ENCODE peak calls at places on chromosomes 12 and 14, in seven cellular contexts. V is HAP-1, P is lung, Y is PC-3, Q is A549, A is left lung, T is fibroblast of lung. E is an unnamed sample. For H3K4me1, the result is how much of the 10 kb centered on the place peaks cover.

GRCh38 chr12:104292872-104293794 is 10.4 kb upstream of the EID3 start:
- DNase-seq in V (no peak), T (peak), Q (no peak), Y (peak), P (no peak), A (no peak), E (no peak)

GRCh38 chr12:7075931-7076330 is 15.4 kb downstream of the C1S start:
- DNase-seq in Q (no peak), Y (no peak), T (peak), A (no peak), V (no peak), P (no peak), E (no peak)

GRCh38 chr12:76183459-76184186 is 99.1 kb upstream of the NAP1L1 start:
- DNase-seq in A (no peak), P (peak), Q (peak), T (peak), Y (peak), V (no peak), E (no peak)

GRCh38 chr14:88233915-88234314 is 89.2 kb downstream of the KCNK10 start:
- DNase-seq in T (no peak), V (peak), Y (no peak), A (no peak), P (no peak), Q (no peak), E (no peak)

GRCh38 chr12:94561943-94562411 is 88.4 kb downstream of the TMCC3 start:
- DNase-seq in Q (no peak), A (no peak), Y (peak), P (no peak), T (peak), V (no peak), E (no peak)

GRCh38 chr12:98543701-98544100 is 28.3 kb downstream of the TMPO start:
- DNase-seq in Y (no peak), V (no peak), Q (no peak), T (no peak), P (no peak), A (no peak), E (no peak)

GRCh38 chr12:90622431-90622830 is 332.5 kb downstream of the CCER1 start:
- DNase-seq in V (no peak), T (peak), A (no peak), Q (no peak), P (no peak), Y (no peak), E (no peak)

GRCh38 chr12:124548854-124549378 is 18.5 kb downstream of the NCOR2 start:
- DNase-seq in Q (no peak), V (no peak), A (peak), T (peak), P (peak), Y (no peak), E (no peak)

GRCh38 chr12:27524839-27525238 is 833 bp downstream of the PPFIBP1 start:
- DNase-seq in A (no peak), V (peak), Q (peak), P (no peak), T (no peak), Y (peak), E (no peak)

GRCh38 chr14:26773906-26774593 is 176.2 kb upstream of the NOVA1 start:
- DNase-seq in P (no peak), Q (no peak), Y (peak), T (peak), A (no peak), V (no peak), E (no peak)

GRCh38 chr14:53501361-53502320 is 348.5 kb upstream of the DDHD1 start:
- DNase-seq in T (peak), Q (no peak), A (no peak), Y (no peak), P (no peak), V (no peak), E (no peak)

GRCh38 chr12:116266220-116266619 is 11.3 kb downstream of the MED13L start:
- DNase-seq in V (peak), A (no peak), Q (peak), Y (no peak), P (no peak), T (peak), E (no peak)
- H3K4me1 ChIP-seq in V (half or more), A (under half), Q (half or more), Y (under half), P (under half), T (under half), E (half or more)

DNA sequence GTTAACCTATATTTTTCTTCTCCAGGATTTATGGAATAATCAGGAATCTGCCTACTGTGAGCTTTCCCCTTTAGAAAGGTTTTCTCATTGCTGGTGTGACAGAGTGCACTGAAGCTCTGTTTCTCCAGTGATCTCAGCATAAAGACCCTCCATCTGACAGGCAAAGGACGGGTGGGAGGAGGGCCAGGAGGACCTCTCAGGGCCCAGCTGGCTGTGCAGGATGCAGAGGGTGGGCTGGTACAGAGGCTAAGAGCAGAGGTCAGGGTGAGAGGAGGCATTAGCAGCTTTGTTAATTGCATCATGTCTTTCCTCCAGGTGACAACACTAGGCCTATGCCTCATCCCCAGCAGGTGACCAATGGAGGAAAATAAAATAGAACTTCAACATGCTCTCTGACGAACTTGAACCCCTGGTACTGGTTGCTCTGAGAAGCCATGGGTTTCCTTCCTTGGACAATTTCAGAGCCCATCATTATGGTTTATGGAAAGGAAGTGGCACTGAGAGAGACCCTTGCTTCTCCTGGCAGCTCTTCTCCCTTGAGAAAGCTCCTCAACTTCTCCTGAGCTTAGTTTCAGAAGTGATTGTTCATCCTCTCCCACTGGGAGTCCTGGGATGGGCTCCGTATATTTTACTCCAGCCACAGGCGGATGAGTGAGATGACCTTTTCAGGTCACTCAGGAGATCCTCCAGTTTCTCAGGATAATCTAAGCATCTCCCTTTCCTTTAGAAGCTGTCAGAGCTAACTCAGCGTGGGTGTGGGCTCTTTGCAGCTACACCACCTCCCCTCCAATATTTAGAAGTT is 45.8 kb upstream of the ATP23 start:
- DNase-seq in Y (no peak), P (no peak), V (no peak), A (no peak), Q (no peak), T (no peak), E (no peak)
- H3K4me3 ChIP-seq in Y (no peak), P (no peak), V (no peak), A (peak), Q (no peak), T (peak), E (peak)

GRCh38 chr12:93137656-93138612 is 208.8 kb upstream of the EEA1 start:
- DNase-seq in Q (peak), V (no peak), Y (peak), T (peak), P (no peak), A (no peak), E (no peak)
- H3K4me1 ChIP-seq in Q (under half), V (under half), Y (half or more), T (under half), P (under half), A (under half), E (under half)

GRCh38 chr14:91496790-91497189 is 13.3 kb downstream of the PPP4R3A start:
- DNase-seq in Y (no peak), P (no peak), A (no peak), Q (no peak), T (no peak), V (no peak), E (no peak)
- H3K4me3 ChIP-seq in Y (no peak), P (no peak), A (no peak), Q (no peak), T (no peak), V (no peak), E (no peak)

DNA sequence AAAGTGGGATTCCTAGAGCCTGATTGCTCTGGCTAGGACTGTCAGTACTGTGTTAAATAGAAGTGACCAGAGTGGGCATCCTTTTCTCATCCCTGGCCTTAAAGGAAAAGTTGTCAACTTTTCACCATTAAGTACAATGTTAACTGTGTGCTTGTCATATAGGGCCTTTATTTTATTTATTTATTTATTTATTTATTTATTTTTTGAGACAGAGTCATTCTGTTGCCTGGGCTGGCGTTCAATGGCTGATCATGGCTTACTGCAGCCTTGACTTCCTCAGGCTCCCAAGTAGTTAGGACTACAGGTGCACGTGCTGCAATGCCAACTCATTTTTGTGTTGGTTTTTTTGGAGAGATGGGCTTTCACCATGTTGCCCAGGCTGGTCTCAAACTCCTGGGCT is 11.6 kb downstream of the SH2B3 start:
- DNase-seq in A (no peak), Y (no peak), P (no peak), T (no peak), V (no peak), Q (no peak), E (no peak)
- H3K4me1 ChIP-seq in A (under half), Y (under half), P (under half), T (under half), V (under half), Q (under half), E (under half)

DNA sequence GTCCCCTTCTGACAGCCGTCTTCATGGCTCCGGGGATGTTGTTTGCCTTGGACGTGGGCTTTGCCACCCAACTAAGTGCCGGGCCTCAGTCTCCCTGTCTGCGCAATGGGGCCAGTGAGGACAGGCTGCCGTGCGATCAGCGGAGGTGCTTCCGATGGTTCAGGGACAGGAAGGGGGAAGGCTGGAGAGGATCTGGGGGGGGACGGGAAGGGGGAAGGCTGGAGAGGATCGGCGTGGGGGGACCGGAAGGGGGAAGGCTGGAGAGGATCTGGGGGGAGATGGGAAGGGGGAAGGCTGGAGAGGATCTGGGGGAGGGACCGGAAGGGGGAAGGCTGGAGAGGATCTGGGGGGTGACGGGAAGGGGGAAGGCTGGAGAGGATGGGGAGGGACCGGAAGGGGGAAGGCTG is 3.4 kb downstream of the MMP17 start:
- DNase-seq in T (peak), Q (no peak), V (no peak), Y (peak), P (no peak), A (no peak), E (no peak)
- H3K4me3 ChIP-seq in T (peak), Q (peak), V (no peak), Y (peak), P (no peak), A (peak), E (peak)

GRCh38 chr12:117071009-117071408 is 28.2 kb downstream of the TESC start:
- DNase-seq in V (no peak), P (no peak), A (no peak), Y (no peak), Q (no peak), T (no peak), E (no peak)

GRCh38 chr12:117072106-117072505 is 27.1 kb downstream of the TESC start:
- DNase-seq in Q (no peak), A (peak), Y (no peak), P (no peak), T (no peak), V (no peak), E (no peak)

GRCh38 chr12:117073611-117074010 is 25.6 kb downstream of the TESC start:
- DNase-seq in Q (no peak), V (no peak), T (no peak), A (peak), Y (no peak), P (no peak), E (no peak)

GRCh38 chr12:117069926-117070900 is 29.0 kb downstream of the TESC start:
- DNase-seq in A (peak), P (no peak), T (no peak), Y (no peak), Q (no peak), V (no peak), E (no peak)

DNA sequence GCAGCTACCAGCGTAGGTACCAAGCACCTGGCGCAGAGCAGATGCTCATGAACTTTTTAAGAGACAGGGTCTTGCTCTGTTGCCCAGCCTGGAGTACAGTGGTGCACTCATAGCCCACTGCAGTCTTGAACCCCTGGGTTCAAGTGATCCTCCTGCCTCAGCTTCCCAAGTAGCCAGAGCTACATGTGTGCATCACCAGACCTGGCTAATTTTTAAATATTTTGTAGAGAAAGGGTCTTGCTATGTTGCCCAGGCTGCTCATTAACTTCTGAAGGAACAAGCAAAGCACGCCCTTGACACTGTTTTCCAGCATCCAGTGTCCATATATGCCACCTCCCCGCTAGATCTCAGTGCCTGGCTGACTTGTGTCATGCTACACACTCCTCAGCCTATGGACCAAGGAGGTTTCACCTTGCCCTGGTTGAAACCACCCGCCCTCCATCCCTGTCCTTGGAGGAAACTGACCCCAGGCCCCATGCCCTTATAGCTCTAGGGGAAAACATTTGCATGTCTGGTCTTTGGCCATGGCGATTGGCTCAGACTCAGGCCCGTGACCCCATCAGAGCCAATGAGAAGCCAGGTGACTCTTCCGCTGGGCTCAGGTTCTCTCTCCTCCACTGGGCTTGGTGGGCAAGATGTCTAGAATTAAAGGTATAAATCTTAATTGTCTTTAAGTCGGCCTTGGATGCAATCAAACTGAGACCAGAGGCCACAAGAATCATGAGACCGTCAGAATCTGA is 26.3 kb downstream of the TESC start:
- DNase-seq in P (no peak), Q (no peak), Y (no peak), V (no peak), T (no peak), A (peak), E (no peak)
- H3K4me1 ChIP-seq in P (under half), Q (under half), Y (under half), V (under half), T (under half), A (under half), E (under half)

E was measured in ascending aorta.